ENCODE peak calls at places on chromosome 22, in five cellular contexts. R is skeletal muscle cell, B is foreskin keratinocyte, S is glomerular endothelial cell, K is tibial nerve. T is an unnamed sample.

GRCh38 chr22:31342389-31343125 is 3.6 kb downstream of the PATZ1 start:
- DNase-seq in K (no peak), B (no peak), S (no peak), R (no peak), T (no peak)

GRCh38 chr22:39617342-39617741 is 46.8 kb downstream of the CACNA1I start:
- DNase-seq in B (no peak), K (no peak), R (no peak), S (no peak), T (no peak)

GRCh38 chr22:39966522-39966921 is 6.3 kb downstream of the TMA7B start:
- DNase-seq in R (no peak), K (no peak), S (no peak), B (no peak), T (no peak)

GRCh38 chr22:41976070-41976901 is 7.0 kb downstream of the SEPTIN3 start:
- DNase-seq in S (no peak), K (no peak), B (no peak), R (no peak), T (no peak)

GRCh38 chr22:45185718-45186511 is 22.2 kb downstream of the NUP50 start:
- DNase-seq in R (no peak), K (no peak), B (no peak), S (no peak), T (no peak)

GRCh38 chr22:42780070-42780540 is 59.4 kb upstream of the A4GALT start:
- DNase-seq in S (peak), K (peak), R (peak), B (peak), T (no peak)

GRCh38 chr22:39238561-39238960 is 6.2 kb downstream of the PDGFB start:
- DNase-seq in B (no peak), K (no peak), R (no peak), S (no peak), T (no peak)

GRCh38 chr22:50581950-50582561 is 593 bp downstream of the CHKB start:
- DNase-seq in K (no peak), B (no peak), S (no peak), R (no peak), T (no peak)

GRCh38 chr22:23276656-23277582 is 96.6 kb downstream of the BCR start:
- DNase-seq in S (no peak), R (no peak), K (no peak), B (no peak), T (no peak)

GRCh38 chr22:29014301-29014700 is 47.3 kb downstream of the C22orf31 start:
- DNase-seq in B (no peak), R (no peak), S (no peak), K (no peak), T (no peak)

GRCh38 chr22:46105494-46106278 is 44.6 kb upstream of the PPARA start:
- DNase-seq in K (peak), R (no peak), B (peak), S (no peak), T (no peak)

GRCh38 chr22:42301072-42301741 is 30.8 kb upstream of the TCF20 start:
- DNase-seq in R (no peak), K (no peak), B (no peak), S (no peak), T (no peak)

GRCh38 chr22:20408891-20409290 is 14.9 kb downstream of the ZNF74 start:
- DNase-seq in B (no peak), K (no peak), R (no peak), S (no peak), T (no peak)

GRCh38 chr22:20569059-20570058 is 61.9 kb downstream of the MED15 start:
- DNase-seq in B (peak), K (peak), R (peak), S (no peak), T (peak)

GRCh38 chr22:47495102-47495501 is 732.7 kb downstream of the TBC1D22A start:
- DNase-seq in S (no peak), K (no peak), R (no peak), B (no peak), T (no peak)

GRCh38 chr22:31081963-31082605 is 966 bp downstream of the SMTN start:
- DNase-seq in B (peak), K (no peak), R (no peak), S (no peak), T (no peak)

GRCh38 chr22:23696326-23696851 is 5.6 kb downstream of the RGL4 start:
- DNase-seq in R (no peak), S (no peak), B (no peak), K (no peak), T (no peak)

GRCh38 chr22:44172370-44173108 is 8.2 kb upstream of the PARVG start:
- DNase-seq in B (no peak), K (peak), S (no peak), R (no peak), T (peak)

GRCh38 chr22:28883657-28883916 is 215 bp downstream of the ZNRF3 start:
- DNase-seq in B (no peak), S (no peak), R (no peak), K (no peak), T (no peak)

GRCh38 chr22:24758164-24758799 is 16.2 kb downstream of the PIWIL3 start:
- DNase-seq in B (no peak), R (no peak), S (no peak), K (peak), T (no peak)